ENCODE peak calls at places on chromosomes 4 and X, in ten cellular contexts. P is GM19239; H is neural crest cell; K is aorta; T is KBM-7; A is naive B cell; Q is cerebellum; G is NCI-H345; C is activated CD8-positive, alpha-beta memory T cell treated with anti-CD3 and anti-CD28 coated beads, Interleukin-2, amount 50 U/mL, for 4 hours; S is mesothelial cell of epicardium. I is an unnamed sample.

GRCh38 chr4:141772838-141773237 is 136.5 kb downstream of the IL15 start:
- DNase-seq in A (no peak), C (no peak), H (no peak), S (no peak), P (no peak), K (no peak), G (no peak), Q (no peak), T (no peak), I (no peak)

GRCh38 chr4:128517739-128518510 is 230.3 kb upstream of the PGRMC2 start:
- DNase-seq in C (no peak), K (peak), A (no peak), G (no peak), T (peak), P (peak), S (no peak), Q (no peak), H (no peak), I (no peak)

GRCh38 chrX:24019448-24019847 is 7.5 kb downstream of the KLHL15 start:
- DNase-seq in S (no peak), P (no peak), T (peak), Q (no peak), H (no peak), K (no peak), G (no peak), A (no peak), C (no peak), I (no peak)

GRCh38 chr4:75502671-75503070 is 11.5 kb downstream of the RCHY1 start:
- DNase-seq in T (no peak), P (no peak), K (no peak), S (no peak), C (no peak), Q (no peak), A (no peak), H (no peak), G (no peak), I (no peak)

GRCh38 chr4:172055046-172055445 is 241.8 kb downstream of the GALNTL6 start:
- DNase-seq in A (no peak), T (no peak), S (no peak), H (no peak), P (no peak), K (no peak), G (no peak), Q (no peak), C (no peak), I (no peak)

GRCh38 chr4:75180790-75181776 is 248.2 kb downstream of the PARM1 start:
- DNase-seq in A (peak), K (peak), T (no peak), H (no peak), S (no peak), P (peak), Q (no peak), G (no peak), C (no peak), I (no peak)

GRCh38 chrX:154384284-154384892 is 5.3 kb downstream of the EMD start:
- DNase-seq in P (no peak), H (no peak), C (no peak), T (no peak), S (no peak), K (no peak), Q (no peak), G (no peak), A (no peak), I (no peak)

GRCh38 chr4:143320113-143320512 is 16.6 kb upstream of the GAB1 start:
- DNase-seq in G (no peak), Q (no peak), A (no peak), P (no peak), H (no peak), K (no peak), S (no peak), C (no peak), T (no peak), I (no peak)

GRCh38 chr4:168028568-168028967 is 63.8 kb upstream of the ANXA10 start:
- DNase-seq in K (no peak), P (no peak), C (no peak), Q (no peak), A (no peak), S (no peak), H (no peak), G (no peak), T (peak), I (no peak)

GRCh38 chr4:68432320-68432719 is 14.9 kb upstream of the TMPRSS11E start:
- DNase-seq in S (no peak), Q (no peak), C (no peak), H (no peak), G (no peak), P (no peak), K (no peak), A (no peak), T (no peak), I (no peak)

GRCh38 chrX:147875866-147876596 is 35.7 kb upstream of the FMR1 start:
- DNase-seq in Q (no peak), P (no peak), G (no peak), T (no peak), H (no peak), C (no peak), S (no peak), K (no peak), A (no peak), I (no peak)

GRCh38 chrX:129782706-129783105 is 3.0 kb downstream of the SASH3 start:
- DNase-seq in Q (no peak), S (no peak), P (no peak), A (no peak), T (no peak), H (no peak), C (no peak), G (no peak), K (no peak), I (no peak)

GRCh38 chr4:87089368-87089767 is 131.1 kb downstream of the KLHL8 start:
- DNase-seq in K (no peak), T (no peak), S (no peak), C (no peak), A (no peak), Q (no peak), P (no peak), G (no peak), H (no peak), I (no peak)

GRCh38 chr4:120948382-120948781 is 25.9 kb upstream of the PRDM5 start:
- DNase-seq in T (no peak), K (no peak), S (no peak), G (no peak), P (no peak), Q (no peak), A (no peak), H (no peak), C (no peak), I (no peak)

GRCh38 chr4:147732516-147733193 is 767 bp downstream of the ARHGAP10 start:
- DNase-seq in K (peak), S (no peak), P (no peak), C (no peak), A (peak), G (peak), T (peak), Q (no peak), H (peak), I (peak)

GRCh38 chrX:1902901-1903379 is 288.1 kb downstream of the ASMT start:
- DNase-seq in C (no peak), G (no peak), T (no peak), A (no peak), K (no peak), H (no peak), Q (no peak), S (no peak), P (no peak), I (no peak)

GRCh38 chr4:16788893-16789292 is 109.6 kb downstream of the LDB2 start:
- DNase-seq in A (no peak), H (no peak), P (no peak), C (no peak), K (no peak), S (no peak), Q (no peak), G (no peak), T (no peak), I (no peak)

GRCh38 chrX:40394302-40394701 is 186.5 kb upstream of the ATP6AP2 start:
- DNase-seq in T (no peak), A (no peak), C (no peak), Q (no peak), G (peak), K (no peak), H (no peak), P (no peak), S (no peak), I (no peak)

GRCh38 chr4:89024051-89024675 is 32.8 kb downstream of the FAM13A start:
- DNase-seq in K (no peak), P (peak), Q (peak), A (peak), S (no peak), H (peak), G (peak), C (peak), T (peak), I (peak)

GRCh38 chrX:55135171-55135570 is 46.4 kb downstream of the PAGE2 start:
- DNase-seq in C (peak), A (peak), H (peak), T (peak), P (no peak), G (peak), K (peak), S (no peak), Q (peak), I (no peak)

GRCh38 chr4:127965803-127966175 is 583 bp downstream of the ABHD18 start:
- DNase-seq in S (peak), G (peak), H (no peak), P (peak), Q (peak), K (no peak), A (peak), C (peak), T (no peak), I (peak)